ENCODE peak calls at places on chromosomes 3 and 15, in ten cellular contexts. G is activated T-helper 1 cell treated with Interleukin-2 at 50 U/mL for 16 hours, N is fibroblast of lung, T is AG20443, F is AG08396, P is aorta, E is activated T-cell treated with anti-CD3 and anti-CD28 coated beads for 1 hour, U is upper lobe of right lung, V is ovary, M is choroid plexus epithelial cell. X is an unnamed sample.

GRCh38 chr3:1350885-1351284 is 258.1 kb downstream of the CNTN6 start:
- DNase-seq in G (no peak), N (no peak), T (no peak), F (no peak), P (no peak), E (no peak), U (no peak), V (no peak), M (no peak), X (no peak)

GRCh38 chr3:116000315-116000714 is 377.0 kb downstream of the GAP43 start:
- DNase-seq in G (no peak), N (peak; percentile 97), T (peak; percentile 72), F (peak; percentile 39), P (no peak), E (no peak), U (no peak), V (no peak), M (peak; percentile 95), X (no peak)

GRCh38 chr15:59232476-59232875 is 25.8 kb downstream of the LDHAL6B start:
- DNase-seq in G (no peak), N (peak; percentile 96), T (peak; percentile 81), F (peak; percentile 56), P (no peak), E (no peak), U (no peak), V (no peak), M (peak; percentile 88), X (no peak)

GRCh38 chr3:112013058-112013783 is 14.5 kb downstream of the TAGLN3 start:
- DNase-seq in G (peak; percentile 33), N (peak; percentile 71), T (peak; percentile 81), F (peak; percentile 62), P (peak; percentile 72), E (peak; percentile 43), U (peak; percentile 67), V (peak; percentile 58), M (peak; percentile 90), X (peak; percentile 67)

GRCh38 chr15:90336705-90337141 is 15.4 kb upstream of the ZNF774 start:
- DNase-seq in G (no peak), N (peak; percentile 76), T (peak; percentile 50), F (peak; percentile 35), P (no peak), E (no peak), U (no peak), V (no peak), M (peak; percentile 40), X (no peak)

GRCh38 chr3:58217209-58217811 is 6.5 kb upstream of the DNASE1L3 start:
- DNase-seq in G (peak; percentile 22), N (peak; percentile 62), T (peak; percentile 81), F (peak; percentile 73), P (peak; percentile 90), E (peak; percentile 30), U (peak; percentile 83), V (peak; percentile 61), M (peak; percentile 94), X (peak; percentile 77)

GRCh38 chr3:195616681-195617080 is 32.9 kb upstream of the APOD start:
- DNase-seq in G (no peak), N (no peak), T (no peak), F (no peak), P (no peak), E (no peak), U (no peak), V (no peak), M (no peak), X (no peak)

GRCh38 chr15:63185206-63185605 is 4.2 kb upstream of the RAB8B start:
- DNase-seq in G (no peak), N (no peak), T (no peak), F (no peak), P (no peak), E (no peak), U (no peak), V (no peak), M (no peak), X (no peak)

GRCh38 chr15:26634319-26634718 is 138.5 kb downstream of the GABRB3 start:
- DNase-seq in G (no peak), N (no peak), T (no peak), F (no peak), P (no peak), E (no peak), U (no peak), V (no peak), M (no peak), X (no peak)

GRCh38 chr3:138367326-138367850 is 19.0 kb downstream of the MRAS start:
- DNase-seq in G (no peak), N (no peak), T (no peak), F (no peak), P (no peak), E (no peak), U (peak; percentile 46), V (no peak), M (no peak), X (no peak)

GRCh38 chr3:186984064-186984463 is 53.7 kb downstream of the ST6GAL1 start:
- DNase-seq in G (no peak), N (no peak), T (no peak), F (no peak), P (no peak), E (no peak), U (no peak), V (no peak), M (no peak), X (no peak)